ENCODE peak calls at places on chromosomes 16 and 17, in seven cellular contexts. J is mesenchymal stem cell; S is stimulated activated CD4-positive, alpha-beta T cell treated with anti-CD3 and anti-CD28 coated beads, TNF-alpha, amount 100 ng/mL, for 4 hours; F is activated CD4-positive, alpha-beta memory T cell treated with anti-CD3 and anti-CD28 coated beads for 36 hours; X is HEK293T; K is AG09309; Y is activated CD4-positive, alpha-beta T cell treated with anti-CD3 and anti-CD28 coated beads, Interleukin-2, amount 10 ng/mL, durations not matched to agents 7 days and 5 days. W is an unnamed sample.

GRCh38 chr16:86514656-86515376 is 4.5 kb downstream of the FOXF1 start:
- DNase-seq in J (peak), S (no peak), F (no peak), X (no peak), K (no peak), Y (no peak), W (no peak)

GRCh38 chr17:77842906-77843249 is 115.6 kb upstream of the TNRC6C start:
- DNase-seq in J (no peak), S (no peak), F (no peak), X (no peak), K (no peak), Y (no peak), W (no peak)

GRCh38 chr16:57800213-57801097 is 1.8 kb downstream of the KIFC3 start:
- DNase-seq in J (peak), S (no peak), F (no peak), X (no peak), K (no peak), Y (no peak), W (peak)

GRCh38 chr16:23408242-23409201 is 44.5 kb downstream of the COG7 start:
- DNase-seq in J (peak), S (no peak), F (no peak), X (peak), K (peak), Y (no peak), W (peak)

GRCh38 chr17:78411241-78411855 is 32.9 kb downstream of the PGS1 start:
- DNase-seq in J (peak), S (no peak), F (no peak), X (no peak), K (no peak), Y (no peak), W (no peak)

GRCh38 chr17:64788286-64789060 is 126.4 kb upstream of the SMURF2 start:
- DNase-seq in J (no peak), S (no peak), F (no peak), X (no peak), K (no peak), Y (no peak), W (no peak)

GRCh38 chr16:57998484-57998883 is 2.0 kb downstream of the ZNF319 start:
- DNase-seq in J (peak), S (peak), F (peak), X (no peak), K (no peak), Y (peak), W (peak)

GRCh38 chr17:66191607-66192377 is at the start of gene CEP112:
- DNase-seq in J (peak), S (peak), F (peak), X (peak), K (no peak), Y (peak), W (peak)

GRCh38 chr17:78362671-78363070 is 2.8 kb upstream of the SOCS3 start:
- DNase-seq in J (no peak), S (no peak), F (no peak), X (no peak), K (no peak), Y (no peak), W (peak)

GRCh38 chr17:17682293-17682736 is 1.1 kb downstream of the RAI1 start:
- DNase-seq in J (peak), S (peak), F (peak), X (no peak), K (no peak), Y (peak), W (peak)

GRCh38 chr16:20610892-20611349 is 34.8 kb upstream of the ACSM2B start:
- DNase-seq in J (no peak), S (no peak), F (no peak), X (no peak), K (no peak), Y (no peak), W (no peak)

GRCh38 chr17:57875109-57876022 is 25.5 kb upstream of the MRPS23 start:
- DNase-seq in J (peak), S (no peak), F (no peak), X (peak), K (peak), Y (no peak), W (peak)

GRCh38 chr16:86217001-86217890 is 293.1 kb upstream of the FOXF1 start:
- DNase-seq in J (no peak), S (no peak), F (no peak), X (no peak), K (no peak), Y (no peak), W (no peak)

GRCh38 chr17:81030726-81031570 is 4.0 kb upstream of the BAIAP2 start:
- DNase-seq in J (no peak), S (no peak), F (no peak), X (no peak), K (no peak), Y (no peak), W (peak)

GRCh38 chr16:87895641-87896141 is 26.4 kb upstream of the SLC7A5 start:
- DNase-seq in J (peak), S (peak), F (peak), X (no peak), K (no peak), Y (peak), W (no peak)